ENCODE peak calls at places on chromosome 7, in four cellular contexts. S is activated T-cell treated with anti-CD3 and anti-CD28 coated beads, Interleukin-2, amount 50 U/mL, for 24 hours; K is stimulated activated CD4-positive, alpha-beta T cell treated with anti-CD3 and anti-CD28 coated beads, Interleukin-15, amount 100 ng/mL, for 48 hours; B is epithelial cell of esophagus. Z is an unnamed sample.

GRCh38 chr7:132145466-132145865 is 430.8 kb downstream of the PLXNA4 start:
- DNase-seq in K (no peak), S (no peak), B (peak), Z (no peak)

GRCh38 chr7:116792813-116793212 is 69.6 kb upstream of the CAPZA2 start:
- DNase-seq in K (no peak), S (no peak), B (peak), Z (no peak)

GRCh38 chr7:39453743-39454355 is 112.4 kb upstream of the YAE1 start:
- DNase-seq in S (peak), B (peak), K (peak), Z (peak)

GRCh38 chr7:134962270-134962669 is 24.0 kb upstream of the AGBL3 start:
- DNase-seq in B (no peak), S (no peak), K (no peak), Z (no peak)

GRCh38 chr7:73626814-73627213 is 2.5 kb upstream of the MLXIPL start:
- DNase-seq in B (peak), S (no peak), K (no peak), Z (no peak)

GRCh38 chr7:120695848-120696247 is 162.1 kb downstream of the TSPAN12 start:
- DNase-seq in K (no peak), B (no peak), S (no peak), Z (no peak)

GRCh38 chr7:39458346-39458745 is 107.9 kb upstream of the YAE1 start:
- DNase-seq in K (no peak), S (no peak), B (no peak), Z (peak)

GRCh38 chr7:3056713-3057388 is 13.2 kb upstream of the CARD11 start:
- DNase-seq in S (no peak), B (no peak), K (no peak), Z (no peak)

GRCh38 chr7:139673230-139673629 is 104.6 kb downstream of the HIPK2 start:
- DNase-seq in B (no peak), K (peak), S (peak), Z (no peak)

GRCh38 chr7:3955751-3956696 is 655.0 kb downstream of the SDK1 start:
- DNase-seq in B (peak), S (no peak), K (no peak), Z (no peak)

GRCh38 chr7:73833251-73833919 is 2.6 kb downstream of the CLDN4 start:
- DNase-seq in S (no peak), B (peak), K (no peak), Z (peak)

GRCh38 chr7:137626469-137627067 is 220.2 kb downstream of the DGKI start:
- DNase-seq in K (peak), B (peak), S (no peak), Z (peak)

GRCh38 chr7:13879994-13880686 is 109.3 kb downstream of the ETV1 start:
- DNase-seq in B (peak), K (no peak), S (no peak), Z (peak)

GRCh38 chr7:157568785-157569584 is 232.2 kb downstream of the DNAJB6 start:
- DNase-seq in K (peak), S (peak), B (peak), Z (peak)

GRCh38 chr7:36278767-36279171 is 110.9 kb upstream of the ANLN start:
- DNase-seq in S (no peak), K (no peak), B (no peak), Z (no peak)

GRCh38 chr7:91565499-91566331 is 301.5 kb downstream of the FZD1 start:
- DNase-seq in K (no peak), S (no peak), B (peak), Z (no peak)

GRCh38 chr7:95469850-95470249 is 15.9 kb upstream of the ASB4 start:
- DNase-seq in S (no peak), B (no peak), K (no peak), Z (no peak)

GRCh38 chr7:116353614-116354013 is 143.3 kb downstream of the TES start:
- DNase-seq in S (no peak), B (peak), K (no peak), Z (no peak)

GRCh38 chr7:105353752-105354328 is 34.9 kb downstream of the SRPK2 start:
- DNase-seq in K (no peak), S (no peak), B (no peak), Z (peak)

GRCh38 chr7:20235303-20235702 is 18.1 kb upstream of the MACC1 start:
- DNase-seq in S (no peak), B (no peak), K (no peak), Z (no peak)

GRCh38 chr7:2082357-2083038 is 150.2 kb downstream of the MAD1L1 start:
- DNase-seq in B (no peak), S (no peak), K (no peak), Z (no peak)

GRCh38 chr7:151676759-151677158 is 157.1 kb upstream of the RHEB start:
- DNase-seq in B (peak), S (no peak), K (no peak), Z (no peak)

GRCh38 chr7:25659841-25660240 is 431.6 kb upstream of the NPVF start:
- DNase-seq in B (no peak), K (no peak), S (no peak), Z (no peak)

GRCh38 chr7:134691820-134692705 is 45.4 kb downstream of the BPGM start:
- DNase-seq in B (no peak), K (no peak), S (no peak), Z (peak)

GRCh38 chr7:73823873-73824597 is 6.8 kb upstream of the CLDN4 start:
- DNase-seq in K (no peak), S (no peak), B (no peak), Z (no peak)

GRCh38 chr7:98557538-98558031 is 59.5 kb upstream of the NPTX2 start:
- DNase-seq in B (peak), K (no peak), S (no peak), Z (no peak)

GRCh38 chr7:114209968-114210367 is 204.6 kb upstream of the FOXP2 start:
- DNase-seq in S (no peak), B (no peak), K (no peak), Z (no peak)

GRCh38 chr7:30723776-30724175 is 28.2 kb upstream of the INMT start:
- DNase-seq in K (no peak), B (no peak), S (no peak), Z (no peak)

GRCh38 chr7:155944901-155945300 is 132.6 kb upstream of the SHH start:
- DNase-seq in B (no peak), S (no peak), K (no peak), Z (no peak)

GRCh38 chr7:46363688-46364087 is 442.6 kb upstream of the IGFBP3 start:
- DNase-seq in K (no peak), S (no peak), B (no peak), Z (no peak)